ENCODE peak calls at places on chromosomes 3 and 15, in four cellular contexts. V, H, N and U are unnamed samples.

GRCh38 chr3:4281991-4282390 is 21.2 kb upstream of the SETMAR start:
- DNase-seq in V (no peak), H (no peak), N (no peak), U (no peak)

GRCh38 chr15:70892912-70893560 is 410 bp downstream of the LRRC49 start:
- DNase-seq in V (peak; percentile 79), H (no peak), N (no peak), U (peak; percentile 44)

GRCh38 chr3:106826861-106827311 is 550.4 kb upstream of the CCDC54 start:
- DNase-seq in V (no peak), H (no peak), N (no peak), U (peak; percentile 55)

GRCh38 chr3:136194409-136195257 is 1.5 kb downstream of the MSL2 start:
- DNase-seq in V (peak; percentile 23), H (peak; percentile 36), N (no peak), U (peak; percentile 66)

GRCh38 chr15:90165659-90166489 is 35.3 kb upstream of the SEMA4B start:
- DNase-seq in V (peak; percentile 100), H (peak; percentile 50), N (no peak), U (peak; percentile 68)

GRCh38 chr15:91867581-91868026 is 14.1 kb downstream of the SLCO3A1 start:
- DNase-seq in V (peak; percentile 87), H (peak; percentile 73), N (no peak), U (peak; percentile 78)

GRCh38 chr3:37072892-37073291 is 79.6 kb downstream of the MLH1 start:
- DNase-seq in V (peak; percentile 93), H (no peak), N (no peak), U (no peak)

GRCh38 chr15:31467361-31467760 is 140.7 kb downstream of the KLF13 start:
- DNase-seq in V (no peak), H (peak; percentile 8), N (no peak), U (no peak)

DNA sequence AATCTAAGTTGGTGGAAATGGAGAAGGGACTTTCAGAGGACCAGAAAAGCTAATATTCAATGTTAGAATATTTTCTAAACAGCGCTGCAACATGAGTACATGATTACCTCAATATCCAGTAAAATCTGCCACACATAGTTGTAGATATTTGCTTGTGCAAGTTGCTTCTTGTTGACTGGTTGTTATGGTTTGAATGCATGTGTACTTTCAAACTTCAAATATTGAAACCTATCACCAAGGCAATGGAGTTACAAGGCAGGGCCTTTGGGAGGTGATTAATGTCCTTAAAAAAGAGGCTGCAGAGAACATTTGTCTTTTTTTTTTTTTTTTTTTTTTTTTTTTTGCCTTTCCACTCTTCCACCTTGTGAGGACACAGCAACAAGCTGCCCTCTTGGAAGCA is 49.9 kb downstream of the TMCO5A start:
- DNase-seq in V (no peak), H (no peak), N (no peak), U (no peak)
- H3K18ac ChIP-seq in V (no peak overlapping the region), H (no peak overlapping the region), N (no peak overlapping the region), U (no peak overlapping the region)

GRCh38 chr15:74906193-74906449 is 530 bp downstream of the FAM219B start:
- DNase-seq in V (no peak), H (peak; percentile 40), N (no peak), U (no peak)
- H3K23ac ChIP-seq in V (peak overlapping the region; percentile 32), H (no peak overlapping the region), N (no peak overlapping the region), U (peak overlapping the region; percentile 68)

GRCh38 chr15:40558952-40559742 is 5.7 kb downstream of the CCDC32 start:
- DNase-seq in V (no peak), H (no peak), N (no peak), U (no peak)
- H4K5ac ChIP-seq in V (no peak overlapping the region), H (no peak overlapping the region), N (no peak overlapping the region), U (no peak overlapping the region)

DNA sequence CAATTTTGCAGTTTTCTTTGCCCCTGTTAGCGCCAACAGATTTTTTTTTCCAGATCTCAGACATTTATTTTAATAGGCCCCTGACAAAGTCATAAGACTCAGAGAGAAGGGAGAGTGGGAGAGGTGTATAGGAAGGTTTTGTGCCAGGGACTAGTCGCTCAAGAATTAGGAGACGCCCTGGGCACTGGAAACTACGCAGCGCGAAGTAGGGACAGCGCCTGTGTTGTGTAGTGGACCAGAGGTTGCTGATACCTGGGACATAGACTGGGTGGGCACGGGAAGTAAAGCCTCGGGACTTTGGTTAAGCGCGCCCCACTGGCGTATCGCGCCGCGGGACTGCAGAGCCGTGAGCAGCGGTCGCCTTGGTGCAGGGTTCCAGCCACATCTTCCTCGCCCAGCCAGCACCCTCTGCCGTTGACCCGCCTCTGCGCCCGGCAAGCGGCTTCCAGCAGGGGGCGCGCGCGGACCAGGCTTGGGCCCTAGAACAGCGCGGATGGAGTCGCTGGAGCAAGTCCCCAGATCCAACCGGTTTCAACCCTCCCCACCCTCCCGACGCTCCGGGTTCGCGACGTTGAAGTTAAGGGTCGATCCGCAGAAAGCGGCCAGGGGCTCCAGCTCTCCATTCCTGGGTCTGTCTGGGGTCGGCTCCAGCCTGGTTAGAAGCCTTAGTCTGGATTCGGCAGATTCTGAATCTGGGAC is 3.0 kb upstream of the ISLR2 start:
- DNase-seq in V (peak; percentile 75), H (peak; percentile 96), N (peak; percentile 78), U (peak; percentile 94)
- H3K18ac ChIP-seq in V (no peak overlapping the region), H (no peak overlapping the region), N (no peak overlapping the region), U (no peak overlapping the region)

GRCh38 chr15:20341901-20342605 is 199.5 kb downstream of the GOLGA6L6 start:
- DNase-seq in V (no peak), H (peak; percentile 83), N (no peak), U (no peak)

GRCh38 chr15:20340931-20341661 is 200.5 kb downstream of the GOLGA6L6 start:
- DNase-seq in V (no peak), H (peak; percentile 83), N (no peak), U (no peak)

GRCh38 chr15:20344601-20345400 is 196.8 kb downstream of the GOLGA6L6 start:
- DNase-seq in V (no peak), H (peak; percentile 33), N (no peak), U (no peak)

GRCh38 chr15:20345401-20345958 is 196.1 kb downstream of the GOLGA6L6 start:
- DNase-seq in V (no peak), H (peak; percentile 26), N (no peak), U (no peak)

GRCh38 chr15:20340331-20340811 is 201.2 kb downstream of the GOLGA6L6 start:
- DNase-seq in V (peak; percentile 18), H (peak; percentile 74), N (no peak), U (no peak)
- H3K23ac ChIP-seq in V (no peak overlapping the region), H (no peak overlapping the region), N (no peak overlapping the region), U (no peak overlapping the region)

GRCh38 chr3:29026301-29026700 is 254.6 kb upstream of the RBMS3 start:
- DNase-seq in V (no peak), H (no peak), N (no peak), U (no peak)
- H4K5ac ChIP-seq in V (no peak overlapping the region), H (no peak overlapping the region), N (no peak overlapping the region), U (no peak overlapping the region)